ENCODE peak calls at places on chromosome 6, in nine cellular contexts. B is neural progenitor cell; Z is PC-3; K is RPMI7951; E is AG04450; F is stimulated activated CD8-positive, alpha-beta memory T cell treated with anti-CD3 and anti-CD28 coated beads, Interleukin-15, amount 100 ng/mL, for 24 hours; N is A549; C is cardiac fibroblast; H is activated effector memory CD4-positive, alpha-beta T cell treated with anti-CD3 and anti-CD28 coated beads, Interleukin-2, amount 50 U/mL, for 16 hours. I is an unnamed sample.

GRCh38 chr6:156809034-156809433 is 31.9 kb downstream of the ARID1B start:
- DNase-seq in B (no peak), Z (peak), K (peak), E (no peak), F (no peak), N (no peak), C (peak), H (no peak), I (peak)

GRCh38 chr6:133704371-133704770 is 184.5 kb upstream of the TCF21 start:
- DNase-seq in B (no peak), Z (no peak), K (no peak), E (no peak), F (no peak), N (no peak), C (no peak), H (no peak), I (no peak)

GRCh38 chr6:145898376-145898775 is 65.8 kb downstream of the SHPRH start:
- DNase-seq in B (no peak), Z (peak), K (peak), E (no peak), F (no peak), N (no peak), C (no peak), H (no peak), I (no peak)

GRCh38 chr6:153140299-153140698 is 9.2 kb upstream of the RGS17 start:
- DNase-seq in B (no peak), Z (no peak), K (no peak), E (no peak), F (no peak), N (no peak), C (no peak), H (no peak), I (no peak)

GRCh38 chr6:121652726-121653623 is 217.5 kb downstream of the GJA1 start:
- DNase-seq in B (no peak), Z (peak), K (peak), E (peak), F (no peak), N (peak), C (peak), H (no peak), I (peak)

GRCh38 chr6:82144852-82145332 is 102.7 kb downstream of the IBTK start:
- DNase-seq in B (peak), Z (peak), K (peak), E (peak), F (no peak), N (peak), C (peak), H (no peak), I (peak)

GRCh38 chr6:16466778-16467177 is 228.4 kb downstream of the GMPR start:
- DNase-seq in B (no peak), Z (no peak), K (peak), E (no peak), F (no peak), N (no peak), C (no peak), H (no peak), I (peak)

GRCh38 chr6:146347090-146347489 is 196.5 kb upstream of the RAB32 start:
- DNase-seq in B (no peak), Z (no peak), K (no peak), E (no peak), F (no peak), N (no peak), C (no peak), H (no peak), I (no peak)

GRCh38 chr6:113089056-113089455 is 741.9 kb downstream of the RFPL4B start:
- DNase-seq in B (no peak), Z (no peak), K (no peak), E (no peak), F (no peak), N (no peak), C (no peak), H (no peak), I (no peak)

GRCh38 chr6:100460650-100461204 is 4.0 kb downstream of the SIM1 start:
- DNase-seq in B (peak), Z (no peak), K (no peak), E (no peak), F (no peak), N (peak), C (no peak), H (no peak), I (no peak)

GRCh38 chr6:14799928-14800327 is 445.9 kb upstream of the JARID2 start:
- DNase-seq in B (peak), Z (peak), K (peak), E (peak), F (no peak), N (peak), C (peak), H (no peak), I (peak)

GRCh38 chr6:30998785-30999184 is 11.5 kb upstream of the MUC22 start:
- DNase-seq in B (no peak), Z (peak), K (no peak), E (no peak), F (no peak), N (no peak), C (no peak), H (no peak), I (no peak)

GRCh38 chr6:155909710-155910109 is 454.1 kb upstream of the NOX3 start:
- DNase-seq in B (peak), Z (no peak), K (no peak), E (no peak), F (no peak), N (no peak), C (no peak), H (no peak), I (no peak)

GRCh38 chr6:117958536-117958935 is 51.5 kb downstream of the SLC35F1 start:
- DNase-seq in B (no peak), Z (no peak), K (no peak), E (no peak), F (no peak), N (no peak), C (no peak), H (no peak), I (no peak)

GRCh38 chr6:27016689-27017088 is 230.8 kb upstream of the PRSS16 start:
- DNase-seq in B (no peak), Z (no peak), K (no peak), E (no peak), F (no peak), N (no peak), C (no peak), H (no peak), I (no peak)

GRCh38 chr6:107809966-107810365 is 14.1 kb downstream of the SCML4 start:
- DNase-seq in B (no peak), Z (no peak), K (no peak), E (no peak), F (no peak), N (no peak), C (no peak), H (no peak), I (no peak)

GRCh38 chr6:33756211-33756954 is 9.7 kb upstream of the IP6K3 start:
- DNase-seq in B (no peak), Z (no peak), K (no peak), E (no peak), F (no peak), N (no peak), C (no peak), H (no peak), I (no peak)

GRCh38 chr6:9028086-9028485 is 592.7 kb upstream of the SLC35B3 start:
- DNase-seq in B (no peak), Z (no peak), K (no peak), E (no peak), F (no peak), N (no peak), C (no peak), H (no peak), I (no peak)

GRCh38 chr6:129641344-129641743 is 68.6 kb downstream of the ARHGAP18 start:
- DNase-seq in B (no peak), Z (no peak), K (peak), E (no peak), F (no peak), N (no peak), C (peak), H (no peak), I (no peak)

GRCh38 chr6:56144538-56145324 is 102.6 kb downstream of the COL21A1 start:
- DNase-seq in B (no peak), Z (peak), K (peak), E (no peak), F (no peak), N (peak), C (peak), H (no peak), I (no peak)

GRCh38 chr6:128478230-128479047 is 42.0 kb downstream of the PTPRK start:
- DNase-seq in B (no peak), Z (no peak), K (no peak), E (no peak), F (no peak), N (no peak), C (no peak), H (no peak), I (no peak)

GRCh38 chr6:155418017-155418749 is 37.5 kb downstream of the NOX3 start:
- DNase-seq in B (peak), Z (no peak), K (peak), E (no peak), F (peak), N (no peak), C (peak), H (peak), I (peak)

GRCh38 chr6:89955364-89955763 is 61.1 kb downstream of the GJA10 start:
- DNase-seq in B (no peak), Z (no peak), K (no peak), E (no peak), F (no peak), N (no peak), C (no peak), H (no peak), I (no peak)

GRCh38 chr6:34529665-34530327 is 26.3 kb downstream of the SPDEF start:
- DNase-seq in B (no peak), Z (peak), K (no peak), E (no peak), F (no peak), N (no peak), C (peak), H (no peak), I (no peak)

GRCh38 chr6:13873288-13874190 is 51.2 kb upstream of the RNF182 start:
- DNase-seq in B (peak), Z (peak), K (peak), E (no peak), F (peak), N (peak), C (peak), H (peak), I (no peak)

I was measured in foreskin melanocyte.